ENCODE peak calls at places on chromosome 21, in nine cellular contexts. One of them, this sample, is unnamed.

GRCh38 chr21:35227774-35228173 is 178.7 kb upstream of the RUNX1 start:
- DNase-seq in K562: no peak
- DNase-seq in mammary epithelial cell: no peak
- DNase-seq in PC-3: no peak
- DNase-seq in GM23248: no peak
- DNase-seq in mesenchymal stem cell: no peak
- DNase-seq in SK-N-SH: no peak
- DNase-seq in Karpas-422: peak
- DNase-seq in neuronal stem cell: no peak
- DNase-seq in this sample: no peak

GRCh38 chr21:40615503-40616376 is 231.2 kb downstream of the DSCAM start:
- DNase-seq in mammary epithelial cell: peak
- DNase-seq in K562: no peak
- DNase-seq in SK-N-SH: no peak
- DNase-seq in mesenchymal stem cell: no peak
- DNase-seq in neuronal stem cell: no peak
- DNase-seq in Karpas-422: no peak
- DNase-seq in PC-3: no peak
- DNase-seq in GM23248: no peak
- DNase-seq in this sample: no peak

GRCh38 chr21:23534833-23535232 is 2072.4 kb downstream of the MRPL39 start:
- DNase-seq in K562: no peak
- DNase-seq in GM23248: no peak
- DNase-seq in mesenchymal stem cell: no peak
- DNase-seq in mammary epithelial cell: no peak
- DNase-seq in PC-3: no peak
- DNase-seq in Karpas-422: no peak
- DNase-seq in neuronal stem cell: no peak
- DNase-seq in SK-N-SH: no peak
- DNase-seq in this sample: no peak

GRCh38 chr21:17387030-17387617 is 125.7 kb upstream of the CXADR start:
- DNase-seq in neuronal stem cell: peak
- DNase-seq in K562: peak
- DNase-seq in SK-N-SH: peak
- DNase-seq in mesenchymal stem cell: peak
- DNase-seq in GM23248: peak
- DNase-seq in Karpas-422: peak
- DNase-seq in PC-3: peak
- DNase-seq in mammary epithelial cell: peak
- DNase-seq in this sample: peak

GRCh38 chr21:41879190-41879998 is at the start of gene PRDM15:
- DNase-seq in SK-N-SH: peak
- DNase-seq in mesenchymal stem cell: peak
- DNase-seq in neuronal stem cell: peak
- DNase-seq in PC-3: peak
- DNase-seq in GM23248: peak
- DNase-seq in K562: peak
- DNase-seq in Karpas-422: peak
- DNase-seq in mammary epithelial cell: peak
- DNase-seq in this sample: peak

GRCh38 chr21:17343055-17343454 is 169.8 kb upstream of the CXADR start:
- DNase-seq in K562: peak
- DNase-seq in mammary epithelial cell: peak
- DNase-seq in neuronal stem cell: peak
- DNase-seq in PC-3: peak
- DNase-seq in SK-N-SH: no peak
- DNase-seq in GM23248: peak
- DNase-seq in Karpas-422: peak
- DNase-seq in mesenchymal stem cell: peak
- DNase-seq in this sample: peak

GRCh38 chr21:44314128-44314527 is 14.3 kb downstream of the PFKL start:
- DNase-seq in mesenchymal stem cell: no peak
- DNase-seq in PC-3: no peak
- DNase-seq in Karpas-422: no peak
- DNase-seq in K562: no peak
- DNase-seq in neuronal stem cell: no peak
- DNase-seq in GM23248: no peak
- DNase-seq in SK-N-SH: no peak
- DNase-seq in mammary epithelial cell: no peak
- DNase-seq in this sample: no peak

GRCh38 chr21:44902268-44903053 is 18.2 kb downstream of the ITGB2 start:
- DNase-seq in mesenchymal stem cell: no peak
- DNase-seq in mammary epithelial cell: no peak
- DNase-seq in Karpas-422: no peak
- DNase-seq in K562: no peak
- DNase-seq in SK-N-SH: no peak
- DNase-seq in GM23248: no peak
- DNase-seq in PC-3: no peak
- DNase-seq in neuronal stem cell: no peak
- DNase-seq in this sample: no peak

GRCh38 chr21:38438476-38438893 is 59.8 kb downstream of the ERG start:
- DNase-seq in mesenchymal stem cell: peak
- DNase-seq in Karpas-422: no peak
- DNase-seq in mammary epithelial cell: no peak
- DNase-seq in PC-3: peak
- DNase-seq in neuronal stem cell: no peak
- DNase-seq in SK-N-SH: no peak
- DNase-seq in K562: no peak
- DNase-seq in GM23248: peak
- DNase-seq in this sample: peak

GRCh38 chr21:35281946-35282345 is 232.8 kb upstream of the RUNX1 start:
- DNase-seq in Karpas-422: no peak
- DNase-seq in mammary epithelial cell: no peak
- DNase-seq in mesenchymal stem cell: no peak
- DNase-seq in SK-N-SH: no peak
- DNase-seq in K562: no peak
- DNase-seq in neuronal stem cell: no peak
- DNase-seq in GM23248: no peak
- DNase-seq in PC-3: no peak
- DNase-seq in this sample: no peak

GRCh38 chr21:28833181-28833580 is 159.5 kb downstream of the LTN1 start:
- DNase-seq in neuronal stem cell: no peak
- DNase-seq in Karpas-422: peak
- DNase-seq in SK-N-SH: no peak
- DNase-seq in K562: no peak
- DNase-seq in GM23248: no peak
- DNase-seq in PC-3: peak
- DNase-seq in mesenchymal stem cell: peak
- DNase-seq in mammary epithelial cell: peak
- DNase-seq in this sample: no peak

GRCh38 chr21:44555200-44555875 is 3.3 kb downstream of the KRTAP10-3 start:
- DNase-seq in mammary epithelial cell: no peak
- DNase-seq in neuronal stem cell: no peak
- DNase-seq in Karpas-422: no peak
- DNase-seq in PC-3: no peak
- DNase-seq in SK-N-SH: no peak
- DNase-seq in mesenchymal stem cell: no peak
- DNase-seq in GM23248: no peak
- DNase-seq in K562: no peak
- DNase-seq in this sample: no peak

GRCh38 chr21:14889080-14889805 is 175.6 kb downstream of the NRIP1 start:
- DNase-seq in mammary epithelial cell: peak
- DNase-seq in GM23248: peak
- DNase-seq in K562: no peak
- DNase-seq in Karpas-422: no peak
- DNase-seq in mesenchymal stem cell: peak
- DNase-seq in SK-N-SH: no peak
- DNase-seq in neuronal stem cell: no peak
- DNase-seq in PC-3: peak
- DNase-seq in this sample: no peak

GRCh38 chr21:25639922-25640670 is 1.0 kb downstream of the JAM2 start:
- DNase-seq in mammary epithelial cell: no peak
- DNase-seq in mesenchymal stem cell: peak
- DNase-seq in SK-N-SH: peak
- DNase-seq in Karpas-422: no peak
- DNase-seq in neuronal stem cell: peak
- DNase-seq in GM23248: peak
- DNase-seq in PC-3: no peak
- DNase-seq in K562: no peak
- DNase-seq in this sample: peak

GRCh38 chr21:43973634-43973955 is 38.5 kb upstream of the TRAPPC10 start:
- DNase-seq in PC-3: no peak
- DNase-seq in K562: no peak
- DNase-seq in Karpas-422: no peak
- DNase-seq in SK-N-SH: no peak
- DNase-seq in mesenchymal stem cell: no peak
- DNase-seq in mammary epithelial cell: no peak
- DNase-seq in neuronal stem cell: no peak
- DNase-seq in GM23248: no peak
- DNase-seq in this sample: no peak

GRCh38 chr21:44872568-44873355 is 728 bp downstream of the PTTG1IP start:
- DNase-seq in SK-N-SH: peak
- DNase-seq in Karpas-422: no peak
- DNase-seq in mammary epithelial cell: peak
- DNase-seq in PC-3: peak
- DNase-seq in neuronal stem cell: peak
- DNase-seq in K562: peak
- DNase-seq in mesenchymal stem cell: peak
- DNase-seq in GM23248: peak
- DNase-seq in this sample: peak

GRCh38 chr21:35284199-35284598 is 235.1 kb upstream of the RUNX1 start:
- DNase-seq in SK-N-SH: no peak
- DNase-seq in GM23248: peak
- DNase-seq in PC-3: no peak
- DNase-seq in Karpas-422: no peak
- DNase-seq in mesenchymal stem cell: peak
- DNase-seq in mammary epithelial cell: no peak
- DNase-seq in K562: no peak
- DNase-seq in neuronal stem cell: no peak
- DNase-seq in this sample: no peak

GRCh38 chr21:27572681-27573080 is 605.8 kb upstream of the ADAMTS5 start:
- DNase-seq in neuronal stem cell: no peak
- DNase-seq in GM23248: peak
- DNase-seq in mammary epithelial cell: peak
- DNase-seq in K562: no peak
- DNase-seq in PC-3: peak
- DNase-seq in mesenchymal stem cell: peak
- DNase-seq in Karpas-422: no peak
- DNase-seq in SK-N-SH: no peak
- DNase-seq in this sample: peak

GRCh38 chr21:42923553-42924432 is 1.6 kb downstream of the ERVH48-1 start:
- DNase-seq in GM23248: peak
- DNase-seq in mesenchymal stem cell: peak
- DNase-seq in PC-3: peak
- DNase-seq in K562: peak
- DNase-seq in SK-N-SH: peak
- DNase-seq in mammary epithelial cell: peak
- DNase-seq in neuronal stem cell: peak
- DNase-seq in Karpas-422: peak
- DNase-seq in this sample: peak
- H3K9ac ChIP-seq in GM23248: peak
- H3K9ac ChIP-seq in mesenchymal stem cell: peak
- H3K9ac ChIP-seq in PC-3: peak
- H3K9ac ChIP-seq in K562: peak
- H3K9ac ChIP-seq in SK-N-SH: no peak
- H3K9ac ChIP-seq in mammary epithelial cell: no peak
- H3K9ac ChIP-seq in neuronal stem cell: peak
- H3K9ac ChIP-seq in Karpas-422: peak
- H3K9ac ChIP-seq in this sample: peak

GRCh38 chr21:33939224-33939623 is 23.6 kb upstream of the ATP5PO start:
- DNase-seq in mesenchymal stem cell: peak
- DNase-seq in GM23248: no peak
- DNase-seq in neuronal stem cell: no peak
- DNase-seq in Karpas-422: no peak
- DNase-seq in SK-N-SH: no peak
- DNase-seq in mammary epithelial cell: no peak
- DNase-seq in PC-3: no peak
- DNase-seq in K562: no peak
- DNase-seq in this sample: no peak

GRCh38 chr21:33937931-33938339 is 22.3 kb upstream of the ATP5PO start:
- DNase-seq in GM23248: no peak
- DNase-seq in PC-3: no peak
- DNase-seq in mammary epithelial cell: no peak
- DNase-seq in Karpas-422: peak
- DNase-seq in SK-N-SH: no peak
- DNase-seq in mesenchymal stem cell: no peak
- DNase-seq in neuronal stem cell: no peak
- DNase-seq in K562: no peak
- DNase-seq in this sample: no peak

GRCh38 chr21:33938381-33938780 is 22.8 kb upstream of the ATP5PO start:
- DNase-seq in neuronal stem cell: no peak
- DNase-seq in mesenchymal stem cell: no peak
- DNase-seq in GM23248: no peak
- DNase-seq in mammary epithelial cell: no peak
- DNase-seq in PC-3: no peak
- DNase-seq in K562: no peak
- DNase-seq in SK-N-SH: no peak
- DNase-seq in Karpas-422: no peak
- DNase-seq in this sample: no peak

GRCh38 chr21:33936221-33937038 is 20.8 kb upstream of the ATP5PO start:
- DNase-seq in neuronal stem cell: no peak
- DNase-seq in K562: no peak
- DNase-seq in PC-3: no peak
- DNase-seq in SK-N-SH: no peak
- DNase-seq in Karpas-422: no peak
- DNase-seq in mesenchymal stem cell: no peak
- DNase-seq in mammary epithelial cell: no peak
- DNase-seq in GM23248: peak
- DNase-seq in this sample: peak

DNA sequence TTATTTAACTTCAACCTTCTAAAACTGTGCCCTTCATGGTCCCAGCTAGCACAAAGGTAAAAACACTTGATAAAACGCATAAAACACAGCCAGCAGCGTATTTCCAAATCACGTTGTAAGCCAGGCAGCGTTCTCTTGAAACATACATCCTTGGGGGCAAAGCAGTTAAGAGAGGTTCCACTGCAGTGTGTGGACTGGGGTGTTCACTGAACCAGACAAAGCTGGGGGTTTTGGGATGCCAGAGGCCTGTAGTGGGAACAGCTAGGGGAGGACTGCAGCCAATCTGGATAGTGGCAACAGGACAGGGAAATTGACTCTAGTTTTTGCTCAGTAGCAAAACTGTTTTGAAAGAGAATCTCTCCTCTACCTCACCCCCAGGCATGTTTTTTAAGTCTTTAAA is 21.5 kb upstream of the ATP5PO start:
- DNase-seq in GM23248: no peak
- DNase-seq in neuronal stem cell: no peak
- DNase-seq in PC-3: no peak
- DNase-seq in K562: no peak
- DNase-seq in Karpas-422: no peak
- DNase-seq in SK-N-SH: no peak
- DNase-seq in mammary epithelial cell: no peak
- DNase-seq in mesenchymal stem cell: no peak
- DNase-seq in this sample: no peak
- H3K27ac ChIP-seq in GM23248: no peak
- H3K27ac ChIP-seq in neuronal stem cell: no peak
- H3K27ac ChIP-seq in PC-3: no peak
- H3K27ac ChIP-seq in K562: no peak
- H3K27ac ChIP-seq in Karpas-422: no peak
- H3K27ac ChIP-seq in SK-N-SH: no peak
- H3K27ac ChIP-seq in mammary epithelial cell: no peak
- H3K27ac ChIP-seq in mesenchymal stem cell: no peak
- H3K27ac ChIP-seq in this sample: no peak

GRCh38 chr21:36540700-36541099 is 60.8 kb upstream of the CLDN14 start:
- DNase-seq in K562: no peak
- DNase-seq in mammary epithelial cell: no peak
- DNase-seq in SK-N-SH: no peak
- DNase-seq in mesenchymal stem cell: no peak
- DNase-seq in PC-3: no peak
- DNase-seq in Karpas-422: no peak
- DNase-seq in neuronal stem cell: no peak
- DNase-seq in GM23248: no peak
- DNase-seq in this sample: no peak
- H3K4me2 ChIP-seq in K562: no peak
- H3K4me2 ChIP-seq in mammary epithelial cell: no peak
- H3K4me2 ChIP-seq in SK-N-SH: no peak
- H3K4me2 ChIP-seq in mesenchymal stem cell: no peak
- H3K4me2 ChIP-seq in PC-3: no peak
- H3K4me2 ChIP-seq in Karpas-422: no peak
- H3K4me2 ChIP-seq in neuronal stem cell: no peak
- H3K4me2 ChIP-seq in GM23248: no peak
- H3K4me2 ChIP-seq in this sample: no peak

GRCh38 chr21:46096997-46097825 is 701 bp upstream of the COL6A2 start:
- DNase-seq in mammary epithelial cell: no peak
- DNase-seq in Karpas-422: no peak
- DNase-seq in GM23248: peak
- DNase-seq in neuronal stem cell: no peak
- DNase-seq in SK-N-SH: no peak
- DNase-seq in mesenchymal stem cell: no peak
- DNase-seq in PC-3: no peak
- DNase-seq in K562: peak
- DNase-seq in this sample: no peak
- H3K9ac ChIP-seq in mammary epithelial cell: no peak
- H3K9ac ChIP-seq in Karpas-422: no peak
- H3K9ac ChIP-seq in GM23248: peak
- H3K9ac ChIP-seq in neuronal stem cell: peak
- H3K9ac ChIP-seq in SK-N-SH: peak
- H3K9ac ChIP-seq in mesenchymal stem cell: peak
- H3K9ac ChIP-seq in PC-3: peak
- H3K9ac ChIP-seq in K562: no peak
- H3K9ac ChIP-seq in this sample: peak

This sample was measured in mesendoderm.